ENCODE peak calls at places on chromosomes 3 and 15, in seven cellular contexts. E, C, J, U, K, V and H are unnamed samples.

GRCh38 chr3:182967218-182968204 is 12.8 kb downstream of the DCUN1D1 start:
- DNase-seq in E (no peak), J (no peak), K (no peak), U (no peak), C (no peak), V (no peak), H (no peak)

GRCh38 chr3:172102883-172103310 is 63.5 kb downstream of the FNDC3B start:
- DNase-seq in C (no peak), V (peak; percentile 34), K (no peak), J (no peak), E (no peak), U (no peak), H (no peak)

GRCh38 chr3:132084982-132085381 is 50.2 kb upstream of the CPNE4 start:
- DNase-seq in J (no peak), C (no peak), U (no peak), E (no peak), K (no peak), V (no peak), H (no peak)

GRCh38 chr3:150599611-150600297 is 3.4 kb upstream of the SELENOT start:
- DNase-seq in J (no peak), V (peak; percentile 68), U (no peak), C (no peak), E (no peak), K (no peak), H (peak; percentile 20)

GRCh38 chr15:64730151-64730550 is 45.2 kb downstream of the RBPMS2 start:
- DNase-seq in U (no peak), K (no peak), J (no peak), C (no peak), E (no peak), V (no peak), H (no peak)

GRCh38 chr15:75420698-75421097 is 30.8 kb downstream of the SIN3A start:
- DNase-seq in C (no peak), U (no peak), E (no peak), K (no peak), V (no peak), J (no peak), H (peak; percentile 11)

GRCh38 chr3:126394179-126394976 is at the start of gene CFAP100:
- DNase-seq in J (no peak), V (no peak), K (no peak), U (no peak), E (no peak), C (no peak), H (no peak)

GRCh38 chr15:101568304-101568703 is 78.8 kb upstream of the PCSK6 start:
- DNase-seq in U (no peak), K (no peak), E (no peak), V (no peak), J (no peak), C (no peak), H (no peak)

GRCh38 chr3:101675709-101676218 is 1.2 kb downstream of the ZBTB11 start:
- DNase-seq in V (no peak), K (no peak), C (peak; percentile 36), U (no peak), E (no peak), J (no peak), H (no peak)

GRCh38 chr3:27311400-27311799 is 57.8 kb downstream of the NEK10 start:
- DNase-seq in V (peak; percentile 41), K (no peak), C (no peak), E (no peak), U (no peak), J (no peak), H (peak; percentile 91)

GRCh38 chr3:155281892-155282291 is 11.6 kb downstream of the STRIT1 start:
- DNase-seq in K (no peak), J (no peak), V (no peak), C (no peak), U (no peak), E (no peak), H (no peak)

GRCh38 chr15:43769584-43770228 is 7.1 kb downstream of the ELL3 start:
- DNase-seq in K (peak; percentile 78), U (peak; percentile 37), J (no peak), C (peak; percentile 25), E (no peak), V (peak; percentile 64), H (peak; percentile 66)

GRCh38 chr3:133489466-133490085 is 83.9 kb upstream of the CDV3 start:
- DNase-seq in C (no peak), E (no peak), J (no peak), V (no peak), U (no peak), K (no peak), H (peak; percentile 38)

GRCh38 chr3:40337136-40338108 is 27.9 kb downstream of the EIF1B start:
- DNase-seq in U (no peak), V (peak; percentile 15), J (no peak), C (no peak), E (no peak), K (peak; percentile 43), H (peak; percentile 29)

GRCh38 chr15:29952245-29952644 is 130.0 kb upstream of the TJP1 start:
- DNase-seq in E (no peak), V (no peak), U (no peak), C (no peak), J (no peak), K (no peak), H (peak; percentile 55)

GRCh38 chr3:194979173-194979572 is 291.8 kb downstream of the XXYLT1 start:
- DNase-seq in C (no peak), J (no peak), E (no peak), K (no peak), V (no peak), U (no peak), H (no peak)

GRCh38 chr3:138492980-138493675 is 58.7 kb downstream of the ESYT3 start:
- DNase-seq in U (no peak), J (no peak), C (no peak), E (no peak), V (no peak), K (no peak), H (no peak)

GRCh38 chr15:47484119-47484518 is 233.2 kb upstream of the SEMA6D start:
- DNase-seq in E (no peak), J (no peak), V (no peak), C (no peak), U (no peak), K (no peak), H (no peak)

GRCh38 chr15:20407553-20407952 is 134.0 kb downstream of the GOLGA6L6 start:
- DNase-seq in U (no peak), V (no peak), K (no peak), C (no peak), J (no peak), E (no peak), H (no peak)

GRCh38 chr3:146594843-146595482 is 10.2 kb downstream of the PLSCR5 start:
- DNase-seq in V (no peak), C (no peak), K (no peak), U (no peak), J (no peak), E (no peak), H (peak; percentile 39)

GRCh38 chr3:32847520-32847919 is 29.7 kb downstream of the TRIM71 start:
- DNase-seq in E (no peak), K (no peak), C (no peak), J (no peak), V (no peak), U (no peak), H (no peak)